ENCODE peak calls at places on chromosomes 7 and 10, in ten cellular contexts. E, P, N, U, Q, Y, J, F, K and O are unnamed samples.

GRCh38 chr7:137142376-137142775 is 201.2 kb downstream of the PTN start:
- DNase-seq in U (no peak), E (no peak), Y (no peak), N (no peak), K (no peak), Q (peak), P (no peak), F (no peak), J (peak), O (no peak)

GRCh38 chr10:33099748-33100147 is 141.7 kb upstream of the ITGB1 start:
- DNase-seq in Y (no peak), K (no peak), E (peak), N (no peak), F (no peak), P (no peak), Q (peak), J (no peak), U (no peak), O (no peak)

GRCh38 chr7:949021-949934 is 5.2 kb downstream of the ADAP1 start:
- DNase-seq in E (no peak), Q (no peak), F (no peak), N (no peak), Y (no peak), J (no peak), K (no peak), P (no peak), U (peak), O (no peak)

GRCh38 chr10:65030263-65030662 is 1509.1 kb downstream of the REEP3 start:
- DNase-seq in J (no peak), E (no peak), U (no peak), P (no peak), Y (no peak), F (no peak), Q (no peak), K (no peak), N (no peak), O (no peak)

GRCh38 chr7:93592588-93593266 is 18.2 kb upstream of the CALCR start:
- DNase-seq in J (no peak), F (no peak), U (no peak), E (no peak), P (no peak), Y (no peak), Q (no peak), N (no peak), K (no peak), O (no peak)

GRCh38 chr7:55366461-55367138 is 1.5 kb downstream of the LANCL2 start:
- DNase-seq in J (peak), Q (peak), E (no peak), K (no peak), U (no peak), F (peak), N (no peak), Y (no peak), P (no peak), O (no peak)

GRCh38 chr7:139362981-139363380 is 3.3 kb downstream of the LUC7L2 start:
- DNase-seq in F (no peak), K (no peak), Q (no peak), N (no peak), Y (no peak), E (no peak), U (no peak), J (peak), P (no peak), O (no peak)

GRCh38 chr10:50419091-50419490 is 167.8 kb upstream of the ASAH2 start:
- DNase-seq in E (no peak), U (no peak), P (no peak), K (no peak), J (no peak), Q (no peak), F (no peak), N (no peak), Y (no peak), O (no peak)

GRCh38 chr7:36301914-36302771 is 87.5 kb upstream of the ANLN start:
- DNase-seq in Q (peak), Y (no peak), J (peak), U (no peak), F (no peak), P (no peak), N (no peak), K (no peak), E (no peak), O (no peak)

GRCh38 chr7:39720586-39720985 is 97.2 kb downstream of the RALA start:
- DNase-seq in F (no peak), N (no peak), Q (no peak), J (peak), E (no peak), P (no peak), U (peak), K (no peak), Y (peak), O (no peak)

GRCh38 chr7:113100091-113100723 is 13.6 kb upstream of the GPR85 start:
- DNase-seq in U (no peak), F (no peak), K (no peak), N (no peak), Q (peak), J (peak), P (no peak), E (peak), Y (peak), O (no peak)

GRCh38 chr7:6121141-6121540 is 90.0 kb downstream of the ANKRD61 start:
- DNase-seq in E (peak), N (no peak), P (no peak), K (no peak), F (no peak), Q (peak), Y (no peak), U (no peak), J (peak), O (no peak)

GRCh38 chr7:1546274-1546908 is 9.6 kb downstream of the TMEM184A start:
- DNase-seq in J (no peak), N (no peak), E (no peak), F (no peak), Y (no peak), Q (no peak), P (no peak), K (no peak), U (no peak), O (peak)

DNA sequence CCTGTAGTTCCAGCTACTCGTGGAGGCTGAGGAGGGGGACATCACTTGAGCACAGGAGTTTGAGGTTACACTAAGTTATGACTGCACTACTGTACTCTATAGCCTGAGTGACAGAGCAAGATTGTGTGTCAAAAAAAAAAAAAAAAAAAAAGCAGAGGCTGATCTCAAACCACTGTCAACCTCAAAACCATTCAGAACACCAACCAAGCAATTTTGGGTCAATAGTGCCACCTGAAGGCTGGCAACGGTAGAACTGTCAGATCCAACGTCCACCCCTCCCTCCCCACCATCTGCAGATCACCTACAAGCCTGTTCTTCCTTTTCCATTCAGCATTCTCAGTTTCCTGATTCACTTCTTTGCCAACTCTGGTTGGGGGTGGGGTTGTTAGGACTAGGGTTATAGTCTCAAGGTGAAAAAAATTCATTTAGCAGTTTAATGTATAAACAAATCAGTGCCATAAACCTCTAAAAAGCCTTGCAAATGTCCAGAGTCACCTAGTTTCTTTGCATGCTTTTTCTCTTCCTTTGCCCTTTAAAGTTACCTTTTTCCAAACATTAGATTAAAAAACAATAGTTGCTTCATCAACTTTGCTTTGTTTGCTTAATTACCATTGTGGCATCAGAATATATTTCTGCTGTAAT is 2.6 kb downstream of the MRPS33 start:
- DNase-seq in Q (peak), J (peak), Y (peak), F (peak), E (peak), P (peak), U (peak), N (no peak), K (peak), O (peak)
- TF ChIP-seq CTCF in Q (peak), J (peak), Y (peak), F (peak), E (peak), P (peak), U (peak), N (peak), K (peak), O (peak)

GRCh38 chr7:130907439-130907838 is 173.4 kb upstream of the KLF14 start:
- DNase-seq in Y (no peak), J (no peak), Q (no peak), F (no peak), K (no peak), N (no peak), E (no peak), U (no peak), P (no peak), O (no peak)
- H3K4me3 ChIP-seq in Y (no peak), J (no peak), Q (no peak), F (no peak), K (peak), N (no peak), E (no peak), U (no peak), P (no peak), O (peak)

DNA sequence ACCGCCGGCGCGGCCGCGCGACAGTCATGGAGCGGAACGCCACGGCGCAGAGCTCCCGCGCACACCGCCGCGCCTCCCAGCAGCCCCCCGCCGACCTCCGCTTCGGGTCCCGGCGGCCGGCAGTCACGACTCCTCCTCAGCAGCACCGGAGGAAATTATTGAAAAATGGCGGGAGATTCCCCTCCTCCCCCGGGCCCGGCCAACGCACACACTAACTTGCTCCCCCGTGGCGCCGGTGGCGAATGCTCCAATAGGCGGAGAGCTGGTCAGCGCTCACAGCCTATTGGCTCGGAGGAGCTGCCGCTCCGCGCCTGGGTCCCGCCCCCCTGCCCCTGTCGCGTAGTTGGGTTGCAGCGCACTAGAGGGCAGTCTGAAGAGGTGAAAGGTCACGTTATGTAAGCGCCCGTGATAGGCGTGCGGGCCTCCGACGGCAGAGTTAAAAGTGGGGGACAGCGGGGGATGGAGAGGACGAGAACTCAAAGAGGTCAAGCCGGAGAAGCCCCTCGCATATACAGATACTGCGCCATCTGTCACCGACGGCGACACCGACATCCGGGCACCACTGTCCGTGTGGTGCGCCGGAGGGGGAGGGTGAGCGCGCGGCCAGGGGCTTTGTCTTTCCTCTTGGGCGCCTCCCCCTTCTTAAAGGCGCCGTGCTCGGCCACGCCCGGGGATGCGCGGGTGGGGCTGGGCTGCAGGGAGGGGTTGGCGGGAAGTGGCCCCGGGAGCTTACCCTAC is at the start of gene BAZ1B:
- DNase-seq in P (peak), Q (peak), K (peak), F (peak), J (peak), Y (peak), N (peak), E (peak), U (peak), O (peak)
- TF ChIP-seq CTCF in P (peak), Q (peak), K (no peak), F (no peak), J (no peak), Y (peak), N (no peak), E (peak), U (peak), O (no peak)

DNA sequence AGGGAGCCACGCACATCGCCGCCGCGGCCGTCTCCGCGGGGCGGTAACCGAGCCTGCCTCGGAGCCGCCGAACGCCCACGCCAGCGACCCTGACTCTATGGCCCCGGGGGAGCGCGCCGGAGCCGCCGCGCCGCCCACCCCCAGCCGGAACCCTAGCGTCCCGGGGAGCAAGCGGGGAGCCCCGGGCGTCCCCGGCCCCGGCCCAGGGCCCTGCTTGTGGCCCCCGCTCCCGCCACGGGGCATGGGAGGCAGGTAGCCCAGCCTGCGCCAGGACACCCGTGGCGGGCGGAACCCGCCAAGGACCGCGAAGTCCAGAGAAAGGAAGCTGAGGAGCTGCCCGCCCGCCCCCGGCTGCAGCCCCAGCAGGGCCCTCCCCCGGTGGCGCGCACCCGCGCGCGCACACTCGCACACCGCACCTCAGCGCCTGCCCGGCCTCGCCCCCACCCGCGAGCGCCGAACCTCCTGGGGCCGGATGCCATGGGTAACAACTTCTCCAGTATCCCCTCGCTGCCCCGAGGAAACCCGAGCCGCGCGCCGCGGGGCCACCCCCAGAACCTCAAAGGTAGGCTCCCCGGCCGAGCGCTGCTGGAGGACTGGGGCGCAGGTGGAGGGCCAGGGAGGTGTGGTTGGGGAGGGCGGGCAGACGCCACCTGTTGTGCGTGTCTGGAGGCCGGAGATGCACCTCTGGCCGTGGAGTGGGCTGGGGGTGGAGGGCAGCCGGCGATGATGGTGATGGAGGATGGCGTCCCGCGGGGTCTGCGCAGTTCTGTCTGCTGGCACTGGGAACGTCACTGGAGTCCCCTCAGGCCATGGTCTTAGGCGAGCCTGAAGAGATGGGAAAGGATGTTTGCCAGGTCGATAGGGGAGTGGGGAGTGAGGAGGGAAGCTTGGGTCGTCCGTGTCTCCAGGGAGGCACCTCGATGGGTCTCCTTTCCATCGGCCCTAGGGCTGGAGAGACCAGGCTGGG is 689 bp downstream of the NEURL1 start:
- DNase-seq in E (no peak), K (no peak), U (no peak), Q (no peak), F (no peak), N (no peak), P (no peak), J (no peak), Y (no peak), O (no peak)
- H3K4me3 ChIP-seq in E (no peak), K (peak), U (no peak), Q (peak), F (peak), N (peak), P (peak), J (peak), Y (peak), O (peak)

GRCh38 chr10:130686680-130687300 is 550.6 kb downstream of the GLRX3 start:
- DNase-seq in P (no peak), U (no peak), E (no peak), N (no peak), Q (no peak), K (no peak), J (peak), Y (no peak), F (no peak), O (no peak)
- TF ChIP-seq CTCF in P (no peak), U (no peak), E (no peak), N (no peak), Q (no peak), K (no peak), J (peak), Y (peak), F (peak), O (peak)

GRCh38 chr10:93478873-93479272 is 3.3 kb downstream of the MYOF start:
- DNase-seq in Q (no peak), P (no peak), F (no peak), K (no peak), J (no peak), E (no peak), N (no peak), U (no peak), Y (no peak), O (no peak)

GRCh38 chr10:93476756-93477155 is 5.4 kb downstream of the MYOF start:
- DNase-seq in U (no peak), N (no peak), P (no peak), K (no peak), F (no peak), Q (no peak), Y (no peak), E (no peak), J (no peak), O (no peak)

GRCh38 chr10:93481931-93482834 is at the start of gene MYOF:
- DNase-seq in P (peak), K (peak), J (peak), E (peak), Q (peak), U (no peak), Y (peak), F (peak), N (peak), O (peak)

GRCh38 chr10:93485690-93486089 is 3.6 kb upstream of the MYOF start:
- DNase-seq in U (no peak), N (no peak), P (no peak), F (peak), Q (no peak), E (no peak), K (no peak), J (no peak), Y (no peak), O (no peak)

GRCh38 chr10:93481213-93481930 is 762 bp downstream of the MYOF start:
- DNase-seq in Y (no peak), K (no peak), Q (peak), J (no peak), P (no peak), F (no peak), E (no peak), U (no peak), N (no peak), O (no peak)
- H3K4me3 ChIP-seq in Y (peak), K (peak), Q (peak), J (peak), P (peak), F (no peak), E (peak), U (no peak), N (no peak), O (peak)

GRCh38 chr7:133670250-133670649 is 417.4 kb downstream of the EXOC4 start:
- DNase-seq in P (no peak), N (no peak), K (no peak), E (no peak), Q (no peak), F (no peak), Y (no peak), J (no peak), U (no peak), O (no peak)

GRCh38 chr7:133674079-133674478 is 421.2 kb downstream of the EXOC4 start:
- DNase-seq in K (no peak), P (no peak), Q (no peak), Y (no peak), E (no peak), N (no peak), J (no peak), F (no peak), U (no peak), O (no peak)

GRCh38 chr7:133668296-133669060 is 415.6 kb downstream of the EXOC4 start:
- DNase-seq in F (no peak), Q (peak), J (peak), K (no peak), E (no peak), P (no peak), N (no peak), U (no peak), Y (no peak), O (no peak)

GRCh38 chr7:133672866-133673265 is 420.0 kb downstream of the EXOC4 start:
- DNase-seq in Q (no peak), U (no peak), K (no peak), P (no peak), N (no peak), F (no peak), Y (no peak), E (no peak), J (no peak), O (no peak)

DNA sequence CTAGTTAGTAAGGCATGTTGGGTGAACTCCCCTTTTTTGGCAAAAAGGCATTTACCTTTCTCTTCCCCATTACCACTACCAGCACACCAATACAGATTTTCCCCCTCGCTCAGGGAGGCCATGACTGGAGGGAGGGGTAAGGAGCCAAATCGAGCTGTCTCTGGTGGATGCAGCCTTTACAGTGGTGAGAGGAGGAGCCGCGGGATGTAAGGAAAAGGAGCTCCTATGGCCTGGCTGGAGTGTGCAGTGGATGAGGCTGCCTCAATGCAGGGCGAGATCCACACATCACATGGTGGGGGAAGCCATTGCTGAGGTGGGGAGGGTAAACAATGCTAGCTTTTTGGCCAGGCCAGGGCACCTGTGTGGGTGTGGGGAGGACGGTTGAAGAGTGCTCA is 416.2 kb downstream of the EXOC4 start:
- DNase-seq in K (no peak), P (no peak), N (no peak), Y (no peak), E (no peak), F (no peak), J (no peak), U (no peak), Q (no peak), O (no peak)
- TF ChIP-seq CTCF in K (no peak), P (no peak), N (no peak), Y (no peak), E (no peak), F (no peak), J (no peak), U (no peak), Q (no peak), O (no peak)

GRCh38 chr7:155594961-155595366 is 48.6 kb upstream of the CNPY1 start:
- DNase-seq in P (no peak), J (peak), U (no peak), K (no peak), E (no peak), N (no peak), Q (no peak), F (no peak), Y (no peak), O (no peak)
- H3K4me3 ChIP-seq in P (no peak), J (no peak), U (no peak), K (no peak), E (no peak), N (no peak), Q (no peak), F (no peak), Y (no peak), O (no peak)

GRCh38 chr7:91993976-91994375 is 53.3 kb downstream of the AKAP9 start:
- DNase-seq in N (peak), Y (no peak), J (no peak), Q (no peak), K (no peak), U (no peak), P (no peak), F (no peak), E (no peak), O (no peak)

DNA sequence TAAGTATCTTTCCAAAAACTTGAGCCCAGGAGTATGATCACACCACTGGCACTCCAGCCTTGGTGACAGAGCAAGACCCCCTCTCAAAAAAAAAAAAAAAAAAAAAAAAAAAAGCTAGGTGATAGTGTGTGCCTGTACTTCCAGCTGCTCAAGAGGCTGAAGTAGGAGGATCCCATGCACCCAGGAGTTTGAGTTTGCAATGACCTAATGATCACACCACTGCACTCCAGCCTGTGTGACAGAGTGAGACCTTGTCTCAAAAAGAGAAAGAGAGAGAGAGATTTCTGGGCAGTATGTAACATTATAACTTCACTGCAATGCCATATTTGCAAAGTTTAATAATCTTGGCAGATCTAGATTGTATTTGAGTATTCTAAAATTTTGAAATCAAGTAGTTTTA is 47.6 kb downstream of the AKAP9 start:
- DNase-seq in J (no peak), Y (no peak), P (no peak), N (no peak), K (no peak), E (no peak), U (no peak), F (no peak), Q (no peak), O (no peak)
- TF ChIP-seq CTCF in J (no peak), Y (no peak), P (no peak), N (no peak), K (no peak), E (no peak), U (no peak), F (no peak), Q (no peak), O (no peak)

GRCh38 chr7:7772385-7772784 is 54.0 kb upstream of the RPA3 start:
- DNase-seq in U (no peak), N (no peak), E (no peak), F (peak), Y (peak), J (peak), K (no peak), P (no peak), Q (peak), O (no peak)
- H3K4me3 ChIP-seq in U (no peak), N (no peak), E (peak), F (peak), Y (no peak), J (peak), K (no peak), P (no peak), Q (no peak), O (no peak)